ENCODE peak calls at places on chromosomes 12 and 14, in nine cellular contexts. T is prostate gland, V is transverse colon, U is H1, P is HCT116, E is sigmoid colon, O is GM23338, G is K562, J is spleen. L is an unnamed sample.

GRCh38 chr12:56941299-56942017 is 7.2 kb upstream of the SDR9C7 start:
- DNase-seq in E (no peak), U (peak; percentile 23), V (no peak), O (no peak), J (no peak), T (peak; percentile 23), G (peak; percentile 55), P (peak; percentile 19), L (no peak)

GRCh38 chr12:65609359-65609771 is 214.9 kb upstream of the HMGA2 start:
- DNase-seq in G (no peak), U (no peak), T (no peak), E (no peak), P (peak; percentile 48), J (no peak), V (no peak), O (no peak), L (no peak)

GRCh38 chr14:64082837-64083236 is 211.3 kb downstream of the ESR2 start:
- DNase-seq in G (no peak), V (no peak), O (no peak), T (no peak), U (no peak), E (no peak), P (no peak), J (no peak), L (no peak)

GRCh38 chr12:119883234-119883633 is 6.1 kb upstream of the CIT start:
- DNase-seq in P (no peak), T (no peak), G (no peak), J (no peak), O (no peak), V (no peak), U (no peak), E (no peak), L (no peak)

GRCh38 chr12:28110329-28110728 is 79.9 kb upstream of the CCDC91 start:
- DNase-seq in U (no peak), G (no peak), T (no peak), J (no peak), E (no peak), O (peak; percentile 46), P (no peak), V (no peak), L (no peak)

GRCh38 chr14:33586806-33587205 is 364.1 kb downstream of the EGLN3 start:
- DNase-seq in V (no peak), O (no peak), U (no peak), E (no peak), G (no peak), T (no peak), J (no peak), P (no peak), L (no peak)

GRCh38 chr14:67018720-67019119 is 170.5 kb upstream of the GARIN2 start:
- DNase-seq in V (no peak), U (no peak), T (no peak), J (no peak), O (no peak), G (no peak), E (no peak), P (no peak), L (no peak)

GRCh38 chr12:116194935-116195431 is 82.5 kb downstream of the MED13L start:
- DNase-seq in G (no peak), V (peak; percentile 8), P (no peak), J (no peak), U (no peak), E (no peak), T (no peak), O (no peak), L (no peak)

GRCh38 chr12:34302131-34302885 is 280.0 kb downstream of the ALG10 start:
- DNase-seq in P (no peak), U (no peak), J (peak; percentile 71), V (no peak), O (no peak), E (peak; percentile 60), G (no peak), T (no peak), L (no peak)

GRCh38 chr14:52304248-52304904 is 9.7 kb upstream of the PTGER2 start:
- DNase-seq in V (no peak), G (no peak), U (no peak), T (no peak), P (no peak), E (no peak), J (no peak), O (no peak), L (no peak)

GRCh38 chr14:99777956-99778355 is 15.3 kb upstream of the EML1 start:
- DNase-seq in V (no peak), J (no peak), U (no peak), P (no peak), O (no peak), T (no peak), E (no peak), G (no peak), L (no peak)

GRCh38 chr12:119114294-119114693 is 64.4 kb upstream of the HSPB8 start:
- DNase-seq in V (no peak), O (no peak), J (no peak), G (no peak), U (no peak), P (no peak), T (no peak), E (no peak), L (no peak)

GRCh38 chr14:99779751-99780150 is 13.5 kb upstream of the EML1 start:
- DNase-seq in J (no peak), O (no peak), G (no peak), U (no peak), V (no peak), P (no peak), T (no peak), E (no peak), L (no peak)

GRCh38 chr14:95741051-95741490 is 27.1 kb upstream of the TCL1A start:
- DNase-seq in V (no peak), P (peak; percentile 7), U (no peak), G (no peak), J (no peak), T (peak; percentile 71), E (no peak), O (no peak), L (no peak)

GRCh38 chr12:90449611-90450010 is 505.4 kb downstream of the CCER1 start:
- DNase-seq in J (no peak), U (no peak), V (no peak), G (no peak), E (no peak), P (no peak), O (no peak), T (no peak), L (no peak)

GRCh38 chr14:78985668-78986073 is 815.5 kb downstream of the NRXN3 start:
- DNase-seq in O (peak; percentile 63), P (no peak), T (no peak), G (no peak), V (no peak), U (peak; percentile 70), J (no peak), E (no peak), L (no peak)

DNA sequence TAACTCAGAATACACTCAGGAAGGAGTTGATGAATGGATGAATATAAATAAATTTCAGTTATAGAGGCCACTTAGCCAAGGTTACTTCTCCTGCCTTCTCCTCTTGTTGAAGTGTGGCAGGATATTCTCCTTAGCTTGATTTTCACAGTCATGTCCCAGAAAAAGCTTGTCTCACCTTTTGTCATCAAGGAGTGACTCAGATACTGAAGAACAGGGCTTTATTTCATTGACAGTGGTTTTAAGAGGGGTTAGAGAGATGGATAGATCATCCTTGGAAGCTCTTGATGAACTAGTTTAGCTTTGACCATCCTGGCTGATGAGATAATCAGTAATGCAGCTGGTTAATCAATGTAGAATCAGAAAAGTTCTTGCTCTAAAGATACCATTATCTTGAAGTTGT is 35.0 kb upstream of the CFAP54 start:
- DNase-seq in G (no peak), O (no peak), P (no peak), V (no peak), E (no peak), U (no peak), T (no peak), J (no peak), L (no peak)
- TF ChIP-seq CTCF in G (no peak), O (no peak), P (no peak), V (no peak), E (no peak), U (no peak), T (no peak), J (no peak), L (no peak)

DNA sequence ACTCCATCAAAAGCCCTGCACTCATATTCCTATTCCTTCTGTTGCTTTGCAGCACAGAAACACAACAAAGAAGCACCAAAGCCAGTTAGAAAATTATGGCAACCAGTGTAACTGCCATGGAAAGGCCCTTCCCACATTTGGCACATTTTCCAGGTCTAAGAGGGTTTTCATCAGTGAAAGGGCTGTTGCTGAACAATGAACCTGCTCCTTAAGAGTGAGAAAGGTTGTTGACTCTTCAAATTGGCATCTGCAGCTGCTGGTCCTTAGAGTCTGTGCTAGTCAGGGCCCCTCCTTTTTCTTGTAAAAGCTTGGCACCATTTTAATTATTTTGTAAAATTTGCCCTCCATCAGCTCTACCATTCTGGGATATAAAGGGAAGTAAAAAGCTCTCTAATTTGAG is 378.7 kb upstream of the KITLG start:
- DNase-seq in G (no peak), O (peak; percentile 33), P (no peak), J (no peak), E (no peak), V (no peak), U (no peak), T (no peak), L (no peak)
- TF ChIP-seq POLR2AphosphoS5 in G (no peak), O (no peak), P (no peak), J (no peak), E (no peak), V (no peak), U (no peak), T (no peak), L (no peak)

GRCh38 chr12:131159660-131160059 is 206.0 kb downstream of the ADGRD1 start:
- DNase-seq in U (no peak), T (no peak), E (no peak), O (peak; percentile 73), G (no peak), J (no peak), V (no peak), P (peak; percentile 18), L (no peak)
- TF ChIP-seq CTCF in U (peak; percentile 54), T (no peak), E (no peak), O (peak; percentile 45), G (no peak), J (no peak), V (no peak), P (peak; percentile 34), L (no peak)

DNA sequence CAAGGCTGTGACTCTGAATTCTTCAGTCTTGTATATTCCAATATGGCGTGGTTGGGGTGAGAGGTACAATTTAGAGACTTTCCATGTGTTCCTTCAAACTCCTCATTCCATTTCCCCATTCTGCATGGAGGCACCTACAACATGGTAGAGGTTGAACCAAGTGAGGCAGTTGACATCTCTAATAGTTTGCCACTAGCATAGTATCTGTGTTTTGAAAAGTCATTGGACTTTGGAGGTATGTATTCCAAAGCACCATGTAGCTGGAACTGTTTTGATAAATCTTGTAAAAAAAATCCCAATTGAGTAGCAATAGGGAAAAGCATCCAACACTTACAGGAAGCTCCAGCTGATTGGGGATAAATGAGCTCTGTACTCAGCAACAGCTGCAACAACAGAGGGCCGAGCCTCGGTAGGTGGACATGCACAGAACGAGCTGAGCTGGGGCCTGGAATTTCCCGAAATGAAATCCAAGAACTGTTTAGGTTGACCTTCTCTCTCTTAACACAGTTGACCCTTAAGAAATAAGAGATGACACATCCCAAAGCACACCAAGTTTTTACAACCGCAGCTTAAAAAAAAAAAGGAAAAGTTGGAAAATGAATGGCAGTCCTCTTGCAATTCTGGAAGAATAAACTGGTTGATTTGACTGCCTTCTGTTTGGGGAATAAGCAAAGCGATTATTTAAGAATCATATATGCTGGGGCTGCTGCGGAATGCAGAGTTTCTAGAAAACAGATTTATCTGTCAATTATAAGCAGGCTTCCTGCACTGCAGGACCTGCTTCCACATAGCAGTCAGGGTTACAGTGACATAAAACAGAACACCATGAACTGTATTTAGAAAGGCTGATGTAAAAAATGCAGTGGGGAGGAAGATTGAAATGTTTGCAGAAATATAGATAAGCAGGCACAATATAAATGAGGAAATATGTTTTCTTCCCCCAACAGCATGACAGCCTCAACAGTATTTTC is 194.6 kb upstream of the KRR1 start:
- DNase-seq in E (peak; percentile 72), T (no peak), V (no peak), G (peak; percentile 35), J (no peak), O (no peak), U (no peak), P (peak; percentile 64), L (no peak)
- TF ChIP-seq POLR2AphosphoS5 in E (peak; percentile 63), T (no peak), V (no peak), G (no peak), J (no peak), O (no peak), U (no peak), P (peak; percentile 43), L (no peak)